ENCODE peak calls at places on chromosomes 13 and 19, in nine cellular contexts. B is cardiac fibroblast; Y is stimulated activated CD4-positive, alpha-beta T cell treated with anti-CD3 and anti-CD28 coated beads, Interleukin-15, amount 100 ng/mL, for 24 hours; E is NCI-H1417 treated with DMSO at 0.1 percent for 48 hours; H is NCI-H187; W is activated CD8-positive, alpha-beta memory T cell treated with anti-CD3 and anti-CD28 coated beads for 1 hour; Q is AG04450; F is activated naive CD4-positive, alpha-beta T cell treated with anti-CD3 and anti-CD28 coated beads, Interleukin-2, amount 10 ng/mL, durations not matched to agents 7 days and 5 days; O is caudate nucleus. A is an unnamed sample.
A peak's percentile ranks its signal among the peaks of the same experiment; 100 is the strongest.

GRCh38 chr13:32134991-32135390 is 103.4 kb downstream of the FRY start:
- DNase-seq in B (no peak), Y (no peak), E (no peak), H (no peak), W (no peak), Q (no peak), F (no peak), O (no peak), A (no peak)

GRCh38 chr13:94330552-94331071 is 148.9 kb downstream of the DCT start:
- DNase-seq in B (no peak), Y (no peak), E (no peak), H (no peak), W (no peak), Q (no peak), F (no peak), O (no peak), A (no peak)

GRCh38 chr19:49499030-49499670 is 2.9 kb downstream of the RPS11 start:
- DNase-seq in B (no peak), Y (peak; percentile 57), E (no peak), H (no peak), W (no peak), Q (no peak), F (peak; percentile 59), O (no peak), A (no peak)

GRCh38 chr19:32224371-32225244 is 120.8 kb upstream of the ZNF507 start:
- DNase-seq in B (peak; percentile 53), Y (peak; percentile 73), E (no peak), H (peak; percentile 7), W (peak; percentile 43), Q (no peak), F (peak; percentile 63), O (no peak), A (peak; percentile 18)

GRCh38 chr13:60134376-60134775 is 29.4 kb downstream of the DIAPH3 start:
- DNase-seq in B (peak; percentile 45), Y (peak; percentile 4), E (no peak), H (no peak), W (no peak), Q (no peak), F (no peak), O (no peak), A (no peak)

GRCh38 chr13:42113478-42113877 is 65.0 kb downstream of the DGKH start:
- DNase-seq in B (no peak), Y (no peak), E (no peak), H (no peak), W (no peak), Q (no peak), F (no peak), O (no peak), A (no peak)

GRCh38 chr13:75704942-75705320 is 68.8 kb downstream of the LMO7 start:
- DNase-seq in B (peak; percentile 21), Y (no peak), E (no peak), H (no peak), W (no peak), Q (no peak), F (no peak), O (no peak), A (no peak)

GRCh38 chr13:113785051-113786010 is 26.3 kb downstream of the TMEM255B start:
- DNase-seq in B (peak; percentile 34), Y (no peak), E (no peak), H (no peak), W (no peak), Q (peak; percentile 27), F (no peak), O (no peak), A (peak; percentile 53)

GRCh38 chr19:55526216-55527196 is 10.4 kb downstream of the SBK2 start:
- DNase-seq in B (peak; percentile 85), Y (no peak), E (peak; percentile 10), H (no peak), W (no peak), Q (no peak), F (no peak), O (no peak), A (no peak)

GRCh38 chr19:1206733-1207301 is 1.2 kb downstream of the STK11 start:
- DNase-seq in B (no peak), Y (peak; percentile 47), E (no peak), H (no peak), W (no peak), Q (no peak), F (peak; percentile 48), O (no peak), A (no peak)

GRCh38 chr13:36601186-36601585 is 72.6 kb upstream of the SERTM1 start:
- DNase-seq in B (no peak), Y (no peak), E (no peak), H (no peak), W (no peak), Q (no peak), F (no peak), O (no peak), A (no peak)

GRCh38 chr19:46845959-46846459 is 4.6 kb downstream of the AP2S1 start:
- DNase-seq in B (no peak), Y (no peak), E (no peak), H (no peak), W (no peak), Q (no peak), F (peak; percentile 17), O (no peak), A (no peak)

GRCh38 chr13:30341815-30342570 is 34.6 kb upstream of the KATNAL1 start:
- DNase-seq in B (peak; percentile 90), Y (no peak), E (no peak), H (no peak), W (no peak), Q (peak; percentile 71), F (no peak), O (peak; percentile 15), A (peak; percentile 89)

GRCh38 chr19:35153701-35154534 is 617 bp upstream of the FXYD5 start:
- DNase-seq in B (peak; percentile 34), Y (peak; percentile 88), E (no peak), H (no peak), W (peak; percentile 67), Q (no peak), F (peak; percentile 83), O (no peak), A (no peak)

GRCh38 chr19:47161876-47162489 is 31.3 kb downstream of the SAE1 start:
- DNase-seq in B (no peak), Y (no peak), E (no peak), H (no peak), W (no peak), Q (no peak), F (no peak), O (no peak), A (no peak)

GRCh38 chr19:38841787-38842438 is 7.9 kb downstream of the HNRNPL start:
- DNase-seq in B (no peak), Y (no peak), E (no peak), H (no peak), W (peak; percentile 22), Q (no peak), F (peak; percentile 70), O (no peak), A (no peak)

GRCh38 chr13:99758465-99759162 is 213.0 kb downstream of the ZIC5 start:
- DNase-seq in B (no peak), Y (no peak), E (no peak), H (no peak), W (no peak), Q (no peak), F (no peak), O (no peak), A (no peak)

GRCh38 chr19:57566396-57567256 is 7.0 kb upstream of the ZNF550 start:
- DNase-seq in B (peak; percentile 49), Y (peak; percentile 4), E (no peak), H (no peak), W (no peak), Q (no peak), F (no peak), O (no peak), A (no peak)

GRCh38 chr13:95155093-95155492 is 146.2 kb downstream of the ABCC4 start:
- DNase-seq in B (peak; percentile 4), Y (no peak), E (no peak), H (no peak), W (no peak), Q (no peak), F (no peak), O (no peak), A (no peak)

GRCh38 chr19:2945575-2946184 is 909 bp upstream of the ZNF77 start:
- DNase-seq in B (no peak), Y (no peak), E (no peak), H (no peak), W (no peak), Q (no peak), F (no peak), O (no peak), A (no peak)

A was measured in GM04504.